ENCODE peak calls at places on chromosome 17, in six cellular contexts. B is endothelial cell of umbilical vein, M is HCT116, Z is tibial nerve, K is prostate gland, E is IMR-90. G is an unnamed sample. For H3K36me3, the result is how much of the 10 kb centered on the place peaks cover.

GRCh38 chr17:8488931-8489330 is 53.2 kb downstream of the NDEL1 start:
- DNase-seq in Z (no peak), B (peak), M (no peak), E (peak), K (no peak), G (peak)

GRCh38 chr17:65674246-65675045 is 113.0 kb upstream of the AXIN2 start:
- DNase-seq in Z (no peak), E (no peak), M (no peak), B (peak), K (no peak), G (no peak)

GRCh38 chr17:3959295-3959899 is 4.8 kb downstream of the ATP2A3 start:
- DNase-seq in K (peak), B (peak), E (peak), M (no peak), Z (no peak), G (no peak)

GRCh38 chr17:45413498-45413923 is 19.2 kb downstream of the ARHGAP27 start:
- DNase-seq in K (no peak), Z (no peak), B (no peak), M (no peak), E (no peak), G (peak)

GRCh38 chr17:78137392-78138203 is 7.0 kb downstream of the TMC8 start:
- DNase-seq in Z (no peak), M (no peak), E (no peak), K (no peak), B (no peak), G (no peak)

GRCh38 chr17:57913576-57914273 is 41.5 kb downstream of the CUEDC1 start:
- DNase-seq in M (no peak), E (no peak), Z (no peak), B (no peak), K (no peak), G (no peak)

GRCh38 chr17:60473788-60474187 is 51.5 kb downstream of the CHCT1 start:
- DNase-seq in K (no peak), E (peak), Z (no peak), M (no peak), B (no peak), G (no peak)

GRCh38 chr17:40499551-40500189 is 1.8 kb downstream of the TNS4 start:
- DNase-seq in Z (peak), K (peak), M (no peak), E (peak), B (peak), G (peak)

GRCh38 chr17:6508519-6509294 is 47.6 kb downstream of the PITPNM3 start:
- DNase-seq in K (no peak), Z (no peak), E (no peak), B (no peak), M (no peak), G (no peak)

GRCh38 chr17:28338056-28338768 is 2.7 kb downstream of the TNFAIP1 start:
- DNase-seq in B (peak), K (no peak), E (peak), Z (no peak), M (no peak), G (peak)

GRCh38 chr17:55830210-55830609 is 79.4 kb downstream of the PCTP start:
- DNase-seq in M (no peak), K (no peak), Z (no peak), E (no peak), B (no peak), G (no peak)

GRCh38 chr17:915416-916201 is 64.0 kb downstream of the NXN start:
- DNase-seq in E (no peak), M (no peak), K (no peak), B (peak), Z (peak), G (no peak)

GRCh38 chr17:50063516-50064252 is 7.8 kb downstream of the ITGA3 start:
- DNase-seq in Z (no peak), E (peak), M (no peak), K (no peak), B (no peak), G (no peak)

GRCh38 chr17:71748872-71749271 is 371.9 kb upstream of the SOX9 start:
- DNase-seq in Z (no peak), K (no peak), B (no peak), M (no peak), E (no peak), G (no peak)

GRCh38 chr17:61414936-61415251 is 15.3 kb downstream of the TBX2 start:
- DNase-seq in Z (no peak), B (no peak), K (no peak), E (no peak), M (no peak), G (no peak)

GRCh38 chr17:38355256-38355655 is 3.6 kb downstream of the SOCS7 start:
- DNase-seq in Z (no peak), K (no peak), E (no peak), B (no peak), M (no peak), G (no peak)

GRCh38 chr17:15321556-15322250 is 19.7 kb downstream of the TEKT3 start:
- DNase-seq in E (peak), B (no peak), K (no peak), Z (no peak), M (no peak), G (no peak)

GRCh38 chr17:33335491-33336173 is 42.5 kb upstream of the ASIC2 start:
- DNase-seq in Z (no peak), B (no peak), M (no peak), K (no peak), E (no peak), G (no peak)

GRCh38 chr17:62625870-62626200 is 1.6 kb upstream of the MRC2 start:
- DNase-seq in M (no peak), E (no peak), K (no peak), Z (no peak), B (no peak), G (no peak)

GRCh38 chr17:35708149-35708548 is 23.3 kb upstream of the RASL10B start:
- DNase-seq in E (no peak), Z (no peak), K (no peak), M (no peak), B (no peak), G (no peak)

GRCh38 chr17:36463916-36464764 is 22.3 kb upstream of the ZNHIT3 start:
- DNase-seq in E (peak), Z (no peak), B (peak), M (peak), K (peak), G (peak)

GRCh38 chr17:13477180-13477611 is 124.5 kb downstream of the HS3ST3A1 start:
- DNase-seq in K (no peak), B (no peak), M (no peak), Z (no peak), E (peak), G (no peak)

GRCh38 chr17:32870969-32871368 is 6.0 kb downstream of the MYO1D start:
- DNase-seq in M (no peak), E (no peak), Z (peak), B (no peak), K (no peak), G (no peak)

GRCh38 chr17:72365857-72366415 is 245.1 kb downstream of the SOX9 start:
- DNase-seq in M (no peak), B (no peak), Z (no peak), E (peak), K (no peak), G (no peak)

GRCh38 chr17:28854457-28855382 is at the start of gene ERAL1:
- DNase-seq in M (peak), K (peak), B (peak), Z (peak), E (peak), G (peak)

GRCh38 chr17:68533887-68534700 is 21.9 kb downstream of the PRKAR1A start:
- DNase-seq in B (peak), Z (no peak), K (no peak), E (peak), M (no peak), G (no peak)
- H3K36me3 ChIP-seq in B (under half), Z (under half), K (under half), E (under half), M (half or more), G (half or more)

GRCh38 chr17:9899280-9900018 is 5.6 kb downstream of the RCVRN start:
- DNase-seq in K (no peak), E (no peak), M (no peak), B (no peak), Z (peak), G (peak)

GRCh38 chr17:9904277-9905077 is 594 bp downstream of the RCVRN start:
- DNase-seq in E (no peak), M (no peak), Z (no peak), K (no peak), B (no peak), G (no peak)

GRCh38 chr17:9900019-9900594 is 5.0 kb downstream of the RCVRN start:
- DNase-seq in E (no peak), B (no peak), K (no peak), Z (no peak), M (no peak), G (no peak)

GRCh38 chr17:9900744-9901143 is 4.3 kb downstream of the RCVRN start:
- DNase-seq in M (no peak), E (peak), K (no peak), Z (peak), B (no peak), G (no peak)

DNA sequence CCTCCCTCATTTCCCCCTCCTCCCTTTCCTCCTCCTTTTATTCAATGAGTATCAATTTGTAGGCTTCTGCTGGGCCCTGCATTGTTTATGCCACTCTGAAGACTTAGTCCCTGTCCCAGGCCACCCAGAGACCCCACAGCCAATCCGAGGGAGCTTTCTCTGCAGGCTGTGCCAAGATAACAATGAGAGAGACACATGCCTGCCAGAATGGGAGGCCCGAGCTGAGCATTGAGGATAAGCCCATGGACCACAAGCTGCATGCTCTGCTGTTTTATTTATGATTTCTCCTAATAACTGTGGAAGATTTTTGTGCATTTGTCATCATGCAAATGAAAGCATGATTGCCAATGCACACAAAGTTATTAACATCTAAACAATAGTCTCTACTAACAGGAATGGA is 3.0 kb downstream of the RCVRN start:
- DNase-seq in Z (no peak), K (no peak), M (no peak), E (peak), B (no peak), G (no peak)
- H3K27ac ChIP-seq in Z (no peak), K (no peak), M (no peak), E (peak), B (no peak), G (no peak)

GRCh38 chr17:42997984-42998938 is at the start of gene RPL27:
- DNase-seq in E (peak), Z (peak), B (peak), M (peak), K (peak), G (peak)
- TF ChIP-seq POLR2A in E (peak), Z (peak), B (peak), M (peak), K (peak), G (peak)

DNA sequence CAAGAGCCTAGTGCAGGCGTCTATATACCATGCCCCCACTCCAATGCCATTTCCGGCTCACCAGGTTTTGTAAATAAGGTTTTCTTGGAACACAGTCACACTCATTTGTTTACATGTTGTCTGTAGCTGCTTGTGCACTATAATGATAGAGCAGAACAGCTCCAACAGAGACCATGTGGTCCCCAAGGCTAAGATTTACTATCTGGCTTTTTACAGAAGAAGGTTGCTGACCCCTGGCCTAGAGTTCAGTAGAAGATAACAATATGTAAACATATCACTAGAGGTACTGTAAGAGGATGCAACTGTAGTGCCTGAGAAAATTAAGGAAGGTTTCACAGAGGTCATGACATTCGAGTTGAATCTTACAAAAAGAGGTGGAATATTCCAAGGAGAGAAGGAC is 66.3 kb downstream of the CACNG1 start:
- DNase-seq in K (no peak), E (no peak), M (no peak), B (no peak), Z (no peak), G (no peak)
- H3K36me3 ChIP-seq in K (under half), E (under half), M (under half), B (under half), Z (under half), G (half or more)

GRCh38 chr17:5364156-5364555 is 55.3 kb downstream of the NUP88 start:
- DNase-seq in E (peak), K (no peak), M (no peak), Z (no peak), B (no peak), G (no peak)
- H3K27ac ChIP-seq in E (no peak), K (no peak), M (no peak), Z (peak), B (no peak), G (no peak)

GRCh38 chr17:76726766-76727718 is at the start of gene METTL23:
- DNase-seq in E (peak), K (peak), M (no peak), Z (peak), B (peak), G (peak)
- TF ChIP-seq POLR2A in E (peak), K (no peak), M (peak), Z (peak), B (peak), G (no peak)

DNA sequence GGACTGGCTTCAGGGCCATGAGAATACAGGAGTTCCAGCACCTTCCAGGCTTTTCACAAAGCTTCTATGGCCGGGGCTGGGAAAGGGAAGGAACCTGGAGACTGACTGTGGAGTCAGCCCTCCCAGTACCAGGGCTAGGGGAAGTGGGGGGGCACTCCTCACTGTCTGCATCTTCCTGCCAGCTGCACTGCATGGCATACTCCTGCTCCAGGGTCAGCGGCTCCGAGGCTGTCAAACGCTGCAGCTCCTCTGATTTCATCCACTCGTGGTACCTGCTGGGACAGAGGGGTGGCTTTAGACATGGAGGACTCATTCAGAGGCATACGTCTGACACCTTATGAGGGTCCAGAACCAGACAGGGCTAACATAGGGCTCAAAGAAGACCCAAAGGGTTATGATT is 2.7 kb downstream of the NAT9 start:
- DNase-seq in M (no peak), E (no peak), B (no peak), Z (no peak), K (no peak), G (no peak)
- H3K36me3 ChIP-seq in M (under half), E (under half), B (under half), Z (under half), K (under half), G (under half)

DNA sequence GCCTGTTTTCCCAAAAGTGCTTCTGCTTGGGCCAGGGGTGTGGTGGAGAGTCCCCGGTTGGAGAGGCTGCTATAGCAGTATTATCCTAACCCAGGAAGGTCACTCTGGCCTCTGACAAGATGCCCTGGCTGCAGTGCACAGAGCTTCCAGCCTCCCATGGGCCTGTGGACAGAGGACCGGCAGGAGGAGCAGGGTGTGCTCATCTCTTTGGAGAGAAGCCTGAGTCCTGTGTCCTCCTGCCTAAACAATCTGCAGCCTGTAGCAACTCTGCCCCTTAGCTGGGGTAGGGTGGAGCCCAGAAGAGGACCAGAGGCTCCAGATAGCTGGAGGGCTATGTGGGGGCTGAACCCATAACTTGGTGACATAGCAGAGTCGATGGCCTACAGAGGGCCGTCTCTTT is 78.0 kb downstream of the MPRIP start:
- DNase-seq in B (no peak), M (no peak), K (no peak), E (no peak), Z (no peak), G (no peak)
- H3K27ac ChIP-seq in B (no peak), M (no peak), K (no peak), E (peak), Z (peak), G (peak)

DNA sequence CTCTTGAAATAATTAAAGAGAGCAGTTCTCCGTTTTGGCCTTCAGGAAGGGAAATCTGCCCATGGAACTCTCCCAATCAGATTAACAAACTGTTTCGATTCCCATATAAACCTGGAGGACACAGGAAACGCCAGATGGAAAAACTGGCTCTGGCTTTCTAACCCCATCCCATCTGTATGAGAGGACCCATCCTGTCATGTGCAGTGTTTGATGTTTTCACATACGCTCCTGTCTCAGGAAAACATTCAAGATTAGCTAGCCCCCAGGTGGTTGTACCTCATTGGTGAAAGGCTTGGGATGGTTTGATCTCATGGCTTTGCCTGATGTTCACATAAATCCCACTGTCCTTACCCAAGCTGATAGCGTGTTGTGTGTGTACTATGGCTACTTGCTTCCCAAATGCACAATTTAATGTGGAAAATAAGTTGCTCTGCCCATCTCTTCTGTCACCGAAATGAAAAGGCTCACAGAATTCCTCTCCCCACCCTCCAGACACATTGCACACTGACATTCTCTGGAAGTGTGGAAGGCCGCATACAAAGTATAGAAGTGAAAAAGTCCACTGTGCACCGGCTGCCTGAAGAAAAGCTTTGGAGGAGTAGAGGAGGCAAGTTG is 18.2 kb upstream of the ERN1 start:
- DNase-seq in B (peak), K (no peak), E (no peak), M (no peak), Z (no peak), G (no peak)
- TF ChIP-seq POLR2A in B (peak), K (no peak), E (no peak), M (peak), Z (no peak), G (no peak)

G was measured in adrenal gland.